ENCODE peak calls at places on chromosomes 3 and 15, in five cellular contexts. U is IMR-90, N is mammary epithelial cell, X is keratinocyte, K is PC-3. C is an unnamed sample.

GRCh38 chr3:65402597-65402996 is 636.1 kb downstream of the MAGI1 start:
- DNase-seq in N (peak), U (peak), K (peak), X (peak), C (peak)

GRCh38 chr3:8769088-8769822 is at the start of gene OXTR:
- DNase-seq in N (peak), U (peak), K (peak), X (peak), C (no peak)

GRCh38 chr3:13654330-13655073 is 105.6 kb downstream of the FBLN2 start:
- DNase-seq in U (no peak), X (no peak), N (no peak), K (no peak), C (no peak)

GRCh38 chr3:50447290-50447840 is 56.1 kb downstream of the CACNA2D2 start:
- DNase-seq in X (no peak), U (no peak), K (no peak), N (no peak), C (no peak)

GRCh38 chr15:51623386-51623938 is 891 bp upstream of the DMXL2 start:
- DNase-seq in U (no peak), X (no peak), K (peak), N (no peak), C (peak)

GRCh38 chr3:58536501-58537411 is at the start of gene ACOX2:
- DNase-seq in X (no peak), U (peak), K (no peak), N (no peak), C (no peak)

GRCh38 chr3:134235677-134236076 is 15.0 kb downstream of the RYK start:
- DNase-seq in X (no peak), K (no peak), N (peak), U (no peak), C (no peak)

GRCh38 chr3:125585595-125586223 is 9.6 kb downstream of the OSBPL11 start:
- DNase-seq in N (peak), K (peak), X (peak), U (peak), C (peak)

GRCh38 chr3:2793987-2794386 is 316.2 kb downstream of the IL5RA start:
- DNase-seq in X (no peak), K (no peak), U (no peak), N (no peak), C (no peak)

GRCh38 chr3:11373235-11373634 is 101.0 kb downstream of the ATG7 start:
- DNase-seq in K (no peak), X (no peak), U (no peak), N (no peak), C (no peak)

GRCh38 chr15:60737217-60737616 is 258.3 kb upstream of the ICE2 start:
- DNase-seq in N (no peak), U (no peak), K (peak), X (no peak), C (no peak)

GRCh38 chr15:25403771-25404170 is 35.1 kb downstream of the UBE3A start:
- DNase-seq in U (no peak), K (no peak), N (no peak), X (no peak), C (no peak)
- H3K4me2 ChIP-seq in U (no peak), K (no peak), N (no peak), X (no peak), C (no peak)

DNA sequence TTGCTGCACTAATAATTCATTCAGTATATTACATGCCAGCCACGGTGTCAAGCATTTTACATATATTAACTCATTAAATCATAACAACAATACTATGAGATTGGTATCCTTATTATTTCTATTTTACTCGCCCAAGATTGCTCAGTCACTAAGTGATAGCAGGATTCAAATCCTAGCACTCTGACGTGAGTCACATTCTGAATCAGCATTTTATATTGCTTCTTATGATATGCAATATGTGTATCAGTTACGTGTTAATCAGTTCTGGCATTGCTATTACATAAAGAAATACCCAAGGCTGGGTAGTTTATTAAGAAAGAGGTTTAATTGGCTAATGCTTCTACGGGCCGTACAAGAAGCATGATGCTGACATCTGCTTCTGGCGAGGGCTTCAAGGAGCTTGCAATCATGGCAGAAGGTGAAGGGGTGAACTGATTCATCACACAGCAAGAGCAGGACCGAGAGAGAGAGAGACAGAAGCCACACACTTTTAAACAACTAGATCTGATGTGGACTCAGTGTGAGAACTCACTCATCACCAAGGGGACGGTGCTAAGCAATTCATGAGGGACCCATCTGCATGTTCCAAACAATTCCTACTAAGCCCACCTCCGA is 166.5 kb upstream of the TMCO5A start:
- DNase-seq in U (peak), N (no peak), X (no peak), K (peak), C (no peak)
- H3K4me2 ChIP-seq in U (no peak), N (no peak), X (no peak), K (no peak), C (no peak)

GRCh38 chr15:23759964-23760363 is 72.9 kb upstream of the NDN start:
- DNase-seq in K (no peak), N (no peak), X (no peak), U (no peak), C (no peak)
- H3K4me2 ChIP-seq in K (no peak), N (no peak), X (no peak), U (no peak), C (no peak)

GRCh38 chr3:43177092-43177491 is 71.2 kb upstream of the POMGNT2 start:
- DNase-seq in X (no peak), U (no peak), N (no peak), K (no peak), C (no peak)
- H3K4me2 ChIP-seq in X (no peak), U (no peak), N (no peak), K (no peak), C (no peak)

GRCh38 chr15:62485170-62485720 is 320.2 kb upstream of the C2CD4B start:
- DNase-seq in X (no peak), U (no peak), K (no peak), N (no peak), C (no peak)
- H3K4me2 ChIP-seq in X (no peak), U (no peak), K (no peak), N (no peak), C (no peak)

C was measured in PC-9.